ENCODE peak calls at places on chromosomes 16 and 17, in ten cellular contexts. One of them, this sample, is unnamed.

GRCh38 chr16:84042879-84043485 is 387 bp upstream of the SLC38A8 start:
- DNase-seq in Ammon's horn: no peak
- DNase-seq in GM12891: no peak
- DNase-seq in kidney tubule cell: peak
- DNase-seq in astrocyte of the hippocampus: no peak
- DNase-seq in mammary epithelial cell: no peak
- DNase-seq in SHP77: peak
- DNase-seq in heart left ventricle: no peak
- DNase-seq in HTR-8/SVneo: no peak
- DNase-seq in suprapubic skin: no peak
- DNase-seq in this sample: no peak

GRCh38 chr16:31298958-31299357 is 39.2 kb downstream of the ITGAM start:
- DNase-seq in Ammon's horn: no peak
- DNase-seq in heart left ventricle: no peak
- DNase-seq in HTR-8/SVneo: no peak
- DNase-seq in SHP77: no peak
- DNase-seq in GM12891: no peak
- DNase-seq in suprapubic skin: no peak
- DNase-seq in mammary epithelial cell: no peak
- DNase-seq in kidney tubule cell: no peak
- DNase-seq in astrocyte of the hippocampus: no peak
- DNase-seq in this sample: no peak

GRCh38 chr16:82088483-82088882 is 53.4 kb downstream of the HSD17B2 start:
- DNase-seq in SHP77: no peak
- DNase-seq in heart left ventricle: no peak
- DNase-seq in GM12891: no peak
- DNase-seq in Ammon's horn: no peak
- DNase-seq in kidney tubule cell: no peak
- DNase-seq in astrocyte of the hippocampus: no peak
- DNase-seq in mammary epithelial cell: no peak
- DNase-seq in HTR-8/SVneo: no peak
- DNase-seq in suprapubic skin: no peak
- DNase-seq in this sample: no peak

GRCh38 chr17:29195465-29196081 is 15.4 kb upstream of the MYO18A start:
- DNase-seq in HTR-8/SVneo: no peak
- DNase-seq in suprapubic skin: no peak
- DNase-seq in mammary epithelial cell: peak
- DNase-seq in heart left ventricle: no peak
- DNase-seq in SHP77: no peak
- DNase-seq in kidney tubule cell: peak
- DNase-seq in GM12891: no peak
- DNase-seq in Ammon's horn: peak
- DNase-seq in astrocyte of the hippocampus: no peak
- DNase-seq in this sample: no peak

GRCh38 chr17:78748730-78749317 is 33.2 kb downstream of the CYTH1 start:
- DNase-seq in SHP77: no peak
- DNase-seq in suprapubic skin: peak
- DNase-seq in kidney tubule cell: peak
- DNase-seq in mammary epithelial cell: peak
- DNase-seq in HTR-8/SVneo: no peak
- DNase-seq in GM12891: no peak
- DNase-seq in Ammon's horn: peak
- DNase-seq in astrocyte of the hippocampus: no peak
- DNase-seq in heart left ventricle: peak
- DNase-seq in this sample: peak

GRCh38 chr16:20383106-20384029 is 21.2 kb downstream of the PDILT start:
- DNase-seq in heart left ventricle: peak
- DNase-seq in SHP77: peak
- DNase-seq in GM12891: peak
- DNase-seq in Ammon's horn: peak
- DNase-seq in kidney tubule cell: peak
- DNase-seq in astrocyte of the hippocampus: peak
- DNase-seq in mammary epithelial cell: peak
- DNase-seq in HTR-8/SVneo: peak
- DNase-seq in suprapubic skin: no peak
- DNase-seq in this sample: peak

GRCh38 chr16:68272501-68273209 is 8.3 kb downstream of the SLC7A6 start:
- DNase-seq in HTR-8/SVneo: no peak
- DNase-seq in suprapubic skin: no peak
- DNase-seq in kidney tubule cell: no peak
- DNase-seq in mammary epithelial cell: no peak
- DNase-seq in heart left ventricle: no peak
- DNase-seq in Ammon's horn: no peak
- DNase-seq in GM12891: no peak
- DNase-seq in SHP77: peak
- DNase-seq in astrocyte of the hippocampus: no peak
- DNase-seq in this sample: no peak

GRCh38 chr16:55273356-55273755 is 50.6 kb upstream of the IRX6 start:
- DNase-seq in astrocyte of the hippocampus: no peak
- DNase-seq in mammary epithelial cell: no peak
- DNase-seq in suprapubic skin: no peak
- DNase-seq in GM12891: no peak
- DNase-seq in Ammon's horn: no peak
- DNase-seq in SHP77: no peak
- DNase-seq in kidney tubule cell: no peak
- DNase-seq in HTR-8/SVneo: no peak
- DNase-seq in heart left ventricle: no peak
- DNase-seq in this sample: no peak

GRCh38 chr17:6683730-6684459 is 29.3 kb downstream of the SLC13A5 start:
- DNase-seq in Ammon's horn: no peak
- DNase-seq in kidney tubule cell: no peak
- DNase-seq in heart left ventricle: no peak
- DNase-seq in suprapubic skin: no peak
- DNase-seq in astrocyte of the hippocampus: no peak
- DNase-seq in GM12891: no peak
- DNase-seq in HTR-8/SVneo: no peak
- DNase-seq in SHP77: no peak
- DNase-seq in mammary epithelial cell: no peak
- DNase-seq in this sample: no peak

GRCh38 chr16:85923153-85924021 is 24.4 kb downstream of the IRF8 start:
- DNase-seq in Ammon's horn: no peak
- DNase-seq in suprapubic skin: no peak
- DNase-seq in SHP77: no peak
- DNase-seq in heart left ventricle: no peak
- DNase-seq in astrocyte of the hippocampus: no peak
- DNase-seq in GM12891: no peak
- DNase-seq in kidney tubule cell: no peak
- DNase-seq in HTR-8/SVneo: peak
- DNase-seq in mammary epithelial cell: no peak
- DNase-seq in this sample: no peak

GRCh38 chr16:78478267-78478821 is 378.9 kb downstream of the WWOX start:
- DNase-seq in kidney tubule cell: peak
- DNase-seq in GM12891: no peak
- DNase-seq in heart left ventricle: no peak
- DNase-seq in suprapubic skin: no peak
- DNase-seq in astrocyte of the hippocampus: peak
- DNase-seq in SHP77: peak
- DNase-seq in HTR-8/SVneo: no peak
- DNase-seq in Ammon's horn: no peak
- DNase-seq in mammary epithelial cell: no peak
- DNase-seq in this sample: no peak

GRCh38 chr16:81838794-81839193 is 59.7 kb downstream of the PLCG2 start:
- DNase-seq in HTR-8/SVneo: no peak
- DNase-seq in kidney tubule cell: peak
- DNase-seq in mammary epithelial cell: peak
- DNase-seq in GM12891: no peak
- DNase-seq in Ammon's horn: no peak
- DNase-seq in suprapubic skin: no peak
- DNase-seq in astrocyte of the hippocampus: peak
- DNase-seq in heart left ventricle: no peak
- DNase-seq in SHP77: no peak
- DNase-seq in this sample: no peak

GRCh38 chr16:85240982-85241924 is 129.0 kb upstream of the CIBAR2 start:
- DNase-seq in SHP77: no peak
- DNase-seq in astrocyte of the hippocampus: no peak
- DNase-seq in suprapubic skin: no peak
- DNase-seq in heart left ventricle: no peak
- DNase-seq in mammary epithelial cell: no peak
- DNase-seq in Ammon's horn: no peak
- DNase-seq in kidney tubule cell: no peak
- DNase-seq in HTR-8/SVneo: no peak
- DNase-seq in GM12891: no peak
- DNase-seq in this sample: no peak

GRCh38 chr17:82076018-82076784 is 10.6 kb upstream of the DUS1L start:
- DNase-seq in heart left ventricle: no peak
- DNase-seq in mammary epithelial cell: no peak
- DNase-seq in astrocyte of the hippocampus: no peak
- DNase-seq in SHP77: no peak
- DNase-seq in kidney tubule cell: no peak
- DNase-seq in HTR-8/SVneo: no peak
- DNase-seq in suprapubic skin: no peak
- DNase-seq in Ammon's horn: no peak
- DNase-seq in GM12891: no peak
- DNase-seq in this sample: no peak

GRCh38 chr17:76907352-76907751 is 39.1 kb downstream of the MGAT5B start:
- DNase-seq in mammary epithelial cell: no peak
- DNase-seq in heart left ventricle: no peak
- DNase-seq in Ammon's horn: no peak
- DNase-seq in GM12891: no peak
- DNase-seq in astrocyte of the hippocampus: no peak
- DNase-seq in kidney tubule cell: no peak
- DNase-seq in suprapubic skin: no peak
- DNase-seq in SHP77: no peak
- DNase-seq in HTR-8/SVneo: no peak
- DNase-seq in this sample: no peak

GRCh38 chr16:10879681-10880589 is 2.9 kb downstream of the CIITA start:
- DNase-seq in mammary epithelial cell: no peak
- DNase-seq in GM12891: no peak
- DNase-seq in Ammon's horn: no peak
- DNase-seq in kidney tubule cell: no peak
- DNase-seq in suprapubic skin: no peak
- DNase-seq in HTR-8/SVneo: no peak
- DNase-seq in SHP77: no peak
- DNase-seq in astrocyte of the hippocampus: no peak
- DNase-seq in heart left ventricle: no peak
- DNase-seq in this sample: no peak

GRCh38 chr16:17606460-17606859 is 135.7 kb upstream of the XYLT1 start:
- DNase-seq in kidney tubule cell: no peak
- DNase-seq in Ammon's horn: no peak
- DNase-seq in HTR-8/SVneo: no peak
- DNase-seq in SHP77: no peak
- DNase-seq in GM12891: no peak
- DNase-seq in suprapubic skin: no peak
- DNase-seq in mammary epithelial cell: no peak
- DNase-seq in astrocyte of the hippocampus: no peak
- DNase-seq in heart left ventricle: no peak
- DNase-seq in this sample: no peak

GRCh38 chr16:31441956-31442355 is 633 bp downstream of the ZNF843 start:
- DNase-seq in SHP77: no peak
- DNase-seq in astrocyte of the hippocampus: no peak
- DNase-seq in suprapubic skin: no peak
- DNase-seq in mammary epithelial cell: no peak
- DNase-seq in heart left ventricle: peak
- DNase-seq in kidney tubule cell: no peak
- DNase-seq in GM12891: no peak
- DNase-seq in Ammon's horn: no peak
- DNase-seq in HTR-8/SVneo: no peak
- DNase-seq in this sample: no peak

GRCh38 chr17:4173771-4174170 is 30.8 kb downstream of the CYB5D2 start:
- DNase-seq in astrocyte of the hippocampus: no peak
- DNase-seq in HTR-8/SVneo: no peak
- DNase-seq in kidney tubule cell: no peak
- DNase-seq in mammary epithelial cell: no peak
- DNase-seq in suprapubic skin: no peak
- DNase-seq in heart left ventricle: no peak
- DNase-seq in SHP77: no peak
- DNase-seq in Ammon's horn: no peak
- DNase-seq in GM12891: no peak
- DNase-seq in this sample: no peak

GRCh38 chr17:7440113-7440822 is 956 bp downstream of the FGF11 start:
- DNase-seq in SHP77: no peak
- DNase-seq in astrocyte of the hippocampus: peak
- DNase-seq in suprapubic skin: peak
- DNase-seq in GM12891: no peak
- DNase-seq in Ammon's horn: no peak
- DNase-seq in heart left ventricle: peak
- DNase-seq in mammary epithelial cell: peak
- DNase-seq in kidney tubule cell: peak
- DNase-seq in HTR-8/SVneo: peak
- DNase-seq in this sample: no peak

This sample was measured in activated CD4-positive, CD25-positive, alpha-beta regulatory T cell treated with anti-CD3 and anti-CD28 coated beads, Interleukin-2, amount 50 U/mL, for 16 hours.